ENCODE peak calls at places on chromosomes 12 and 14, in ten cellular contexts. C is A673; B is AG04450; P is psoas muscle; X is left ventricle myocardium inferior; Y is astrocyte of the spinal cord; J is mesendoderm; G is Jurkat, Clone E6-1; F is uterus; T is HFF-Myc. D is an unnamed sample.
A peak's percentile ranks its signal among the peaks of the same experiment; 100 is the strongest.

GRCh38 chr12:70154087-70154486 is 89.1 kb upstream of the CNOT2 start:
- DNase-seq in C (no peak), B (no peak), P (no peak), X (no peak), Y (no peak), J (no peak), G (no peak), F (no peak), T (no peak), D (peak; percentile 35)

GRCh38 chr12:40921563-40922163 is 229.4 kb downstream of the CNTN1 start:
- DNase-seq in C (peak; percentile 49), B (no peak), P (no peak), X (no peak), Y (peak; percentile 29), J (peak; percentile 12), G (peak; percentile 3), F (no peak), T (peak; percentile 1), D (peak; percentile 48)

GRCh38 chr14:65658202-65658601 is 245.7 kb downstream of the FUT8 start:
- DNase-seq in C (no peak), B (peak; percentile 42), P (no peak), X (no peak), Y (peak; percentile 20), J (no peak), G (no peak), F (no peak), T (no peak), D (no peak)

GRCh38 chr12:122080149-122081107 is 1.9 kb downstream of the MLXIP start:
- DNase-seq in C (no peak), B (peak; percentile 81), P (peak; percentile 70), X (peak; percentile 53), Y (peak; percentile 84), J (peak; percentile 60), G (no peak), F (peak; percentile 69), T (peak; percentile 61), D (peak; percentile 6)

GRCh38 chr12:17097674-17098073 is 491.7 kb upstream of the LMO3 start:
- DNase-seq in C (no peak), B (no peak), P (no peak), X (no peak), Y (no peak), J (no peak), G (no peak), F (no peak), T (no peak), D (no peak)

GRCh38 chr14:31476131-31476917 is 11.5 kb downstream of the GPR33 start:
- DNase-seq in C (no peak), B (no peak), P (no peak), X (no peak), Y (no peak), J (no peak), G (no peak), F (no peak), T (no peak), D (no peak)

GRCh38 chr12:71639341-71639760 is 24.3 kb downstream of the ZFC3H1 start:
- DNase-seq in C (no peak), B (no peak), P (no peak), X (no peak), Y (no peak), J (peak; percentile 63), G (no peak), F (no peak), T (peak; percentile 10), D (peak; percentile 21)

GRCh38 chr12:53300187-53300586 is 692 bp downstream of the MYG1 start:
- DNase-seq in C (no peak), B (peak; percentile 21), P (no peak), X (no peak), Y (peak; percentile 29), J (peak; percentile 25), G (no peak), F (no peak), T (no peak), D (no peak)

GRCh38 chr12:88865537-88865936 is 285.3 kb upstream of the KITLG start:
- DNase-seq in C (no peak), B (no peak), P (no peak), X (no peak), Y (no peak), J (no peak), G (no peak), F (no peak), T (no peak), D (no peak)

GRCh38 chr12:51392556-51393237 is 1.5 kb upstream of the GALNT6 start:
- DNase-seq in C (no peak), B (no peak), P (no peak), X (no peak), Y (no peak), J (peak; percentile 81), G (no peak), F (no peak), T (no peak), D (peak; percentile 66)
- H3K4me3 ChIP-seq in C (no peak overlapping the region), B (peak overlapping the region; percentile 32), P (peak overlapping the region; percentile 73), X (peak overlapping the region; percentile 70), Y (no peak overlapping the region), J (no peak overlapping the region), G (no peak overlapping the region), F (no peak overlapping the region), T (peak overlapping the region; percentile 51), D (peak overlapping the region; percentile 87)

GRCh38 chr12:125191361-125192087 is 126.3 kb downstream of the AACS start:
- DNase-seq in C (no peak), B (no peak), P (no peak), X (no peak), Y (no peak), J (no peak), G (no peak), F (no peak), T (no peak), D (no peak)

GRCh38 chr12:125187148-125187733 is 122.0 kb downstream of the AACS start:
- DNase-seq in C (no peak), B (no peak), P (no peak), X (no peak), Y (no peak), J (no peak), G (no peak), F (no peak), T (no peak), D (no peak)

GRCh38 chr12:125186471-125187147 is 121.4 kb downstream of the AACS start:
- DNase-seq in C (no peak), B (no peak), P (no peak), X (no peak), Y (no peak), J (no peak), G (no peak), F (no peak), T (no peak), D (no peak)

GRCh38 chr12:125187780-125188741 is 122.8 kb downstream of the AACS start:
- DNase-seq in C (peak; percentile 26), B (no peak), P (no peak), X (no peak), Y (peak; percentile 20), J (no peak), G (no peak), F (no peak), T (no peak), D (no peak)

DNA sequence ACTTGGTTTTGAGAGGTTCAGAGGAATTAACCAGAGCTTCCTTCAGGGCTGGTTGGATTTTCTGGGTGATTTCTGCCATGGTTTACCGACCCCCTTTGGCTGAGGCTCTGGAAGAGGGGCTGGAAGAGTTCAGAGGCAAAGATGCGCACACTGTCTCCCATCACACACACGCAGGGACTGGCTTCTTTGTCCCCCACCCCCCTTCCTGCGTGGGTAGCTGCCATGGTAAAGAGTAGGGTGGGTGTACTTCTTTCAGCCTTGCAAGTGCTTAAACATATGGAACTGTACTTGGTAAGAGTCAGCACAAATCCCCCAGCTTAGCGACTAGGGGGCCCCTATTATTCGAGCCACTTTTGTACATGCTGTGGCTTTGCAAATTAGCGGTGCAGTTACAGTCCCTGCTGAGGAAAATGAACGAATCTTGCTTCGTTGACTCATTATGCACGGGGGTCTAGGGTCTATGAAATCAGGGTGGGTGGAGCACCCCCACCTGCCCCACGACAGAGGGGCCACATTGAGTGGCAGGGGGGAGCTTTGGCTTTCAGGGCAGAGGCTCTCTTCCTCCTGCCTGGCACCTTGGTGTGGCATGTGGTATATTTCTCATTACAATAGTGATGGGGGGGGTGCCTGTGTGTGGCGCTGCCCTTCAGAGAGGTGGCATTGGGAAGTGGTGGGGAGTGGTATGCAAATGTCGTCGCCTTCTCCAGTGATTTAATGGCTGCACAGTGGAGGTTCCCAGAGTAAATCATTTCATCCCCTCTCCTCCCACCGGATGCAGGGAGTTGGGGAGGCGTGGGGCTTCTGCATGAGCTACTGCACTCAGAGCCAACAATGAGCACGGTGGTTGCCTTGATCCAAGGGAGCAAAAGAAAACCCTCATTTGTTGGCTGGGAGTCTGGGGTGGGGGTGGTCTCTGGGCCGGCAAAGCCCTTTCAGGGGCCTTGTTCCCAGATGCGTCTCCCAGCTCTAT is 124.0 kb downstream of the AACS start:
- DNase-seq in C (no peak), B (no peak), P (no peak), X (no peak), Y (no peak), J (no peak), G (no peak), F (no peak), T (no peak), D (no peak)
- H3K4me3 ChIP-seq in C (no peak overlapping the region), B (no peak overlapping the region), P (no peak overlapping the region), X (no peak overlapping the region), Y (no peak overlapping the region), J (no peak overlapping the region), G (no peak overlapping the region), F (no peak overlapping the region), T (no peak overlapping the region), D (no peak overlapping the region)

DNA sequence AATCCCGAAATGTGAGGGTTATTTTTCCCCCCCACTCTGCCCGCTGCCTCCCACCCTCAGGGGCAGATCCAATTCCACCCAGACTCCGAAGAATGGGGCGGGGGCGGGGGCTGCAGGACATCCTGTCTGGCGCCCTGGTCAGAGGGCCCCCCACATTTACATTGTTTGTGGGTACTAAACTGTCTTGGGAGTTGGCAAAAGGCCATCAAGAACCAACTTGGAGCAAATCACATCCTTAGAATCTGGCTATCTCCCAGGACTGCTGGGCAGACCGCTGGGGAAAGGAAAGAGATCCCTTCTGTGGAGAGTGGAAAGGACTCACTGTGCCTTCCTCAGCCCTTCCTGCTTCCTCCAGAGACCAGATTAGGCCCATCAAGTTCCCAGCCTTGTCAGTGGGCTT is 2.4 kb downstream of the EMP1 start:
- DNase-seq in C (no peak), B (no peak), P (peak; percentile 28), X (no peak), Y (peak; percentile 68), J (no peak), G (no peak), F (no peak), T (no peak), D (no peak)
- H3K4me3 ChIP-seq in C (no peak overlapping the region), B (peak overlapping the region; percentile 92), P (peak overlapping the region; percentile 65), X (peak overlapping the region; percentile 71), Y (peak overlapping the region; percentile 85), J (no peak overlapping the region), G (no peak overlapping the region), F (peak overlapping the region; percentile 70), T (peak overlapping the region; percentile 84), D (no peak overlapping the region)

GRCh38 chr14:83419420-83419819 is 1885.8 kb upstream of the SEL1L start:
- DNase-seq in C (no peak), B (no peak), P (no peak), X (no peak), Y (no peak), J (no peak), G (no peak), F (no peak), T (no peak), D (no peak)

DNA sequence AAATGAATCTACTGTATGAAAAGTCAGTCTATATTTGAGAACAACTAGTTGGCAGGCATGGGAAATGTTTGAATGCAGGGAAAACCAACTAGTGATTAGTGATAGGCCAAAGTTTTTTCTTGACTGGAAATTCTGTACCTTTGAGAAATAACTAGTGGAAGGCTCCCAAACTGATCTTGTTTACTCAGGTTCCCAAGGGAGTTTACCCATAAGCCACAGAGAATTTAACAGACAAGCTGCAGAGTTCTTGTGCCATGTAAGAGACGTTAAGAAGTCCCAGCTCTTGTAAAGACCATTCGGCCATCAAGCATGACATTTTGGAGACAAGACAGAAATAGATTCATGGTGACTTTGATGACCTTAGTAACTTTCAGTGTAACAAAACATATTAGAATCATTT is 1882.8 kb upstream of the SEL1L start:
- DNase-seq in C (no peak), B (no peak), P (no peak), X (no peak), Y (no peak), J (no peak), G (no peak), F (no peak), T (no peak), D (no peak)
- H3K4me3 ChIP-seq in C (no peak overlapping the region), B (no peak overlapping the region), P (no peak overlapping the region), X (no peak overlapping the region), Y (no peak overlapping the region), J (no peak overlapping the region), G (no peak overlapping the region), F (no peak overlapping the region), T (no peak overlapping the region), D (no peak overlapping the region)